ENCODE peak calls at places on chromosomes 16 and 17, in nine cellular contexts. One of them, this sample, is unnamed.

GRCh38 chr16:3857189-3858013 is 23.1 kb downstream of the CREBBP start:
- DNase-seq in esophagus squamous epithelium: no peak
- DNase-seq in stimulated activated CD8-positive, alpha-beta memory T cell treated with anti-CD3 and anti-CD28 coated beads, Interleukin-12 subunit alpha, Interleukin-12 subunit beta, amount 100 ng/mL, for 1 hour: no peak
- DNase-seq in globus pallidus: no peak
- DNase-seq in esophagus muscularis mucosa: no peak
- DNase-seq in DMS53: no peak
- DNase-seq in mammary epithelial cell: peak; percentile 71
- DNase-seq in endothelial cell: no peak
- DNase-seq in transverse colon: peak; percentile 30
- DNase-seq in this sample: no peak

GRCh38 chr16:15726715-15727114 is 76.7 kb downstream of the NDE1 start:
- DNase-seq in transverse colon: peak; percentile 79
- DNase-seq in endothelial cell: no peak
- DNase-seq in mammary epithelial cell: no peak
- DNase-seq in esophagus squamous epithelium: no peak
- DNase-seq in globus pallidus: no peak
- DNase-seq in stimulated activated CD8-positive, alpha-beta memory T cell treated with anti-CD3 and anti-CD28 coated beads, Interleukin-12 subunit alpha, Interleukin-12 subunit beta, amount 100 ng/mL, for 1 hour: no peak
- DNase-seq in DMS53: peak; percentile 67
- DNase-seq in esophagus muscularis mucosa: no peak
- DNase-seq in this sample: no peak

GRCh38 chr16:2523801-2524231 is 3.6 kb downstream of the AMDHD2 start:
- DNase-seq in esophagus squamous epithelium: no peak
- DNase-seq in stimulated activated CD8-positive, alpha-beta memory T cell treated with anti-CD3 and anti-CD28 coated beads, Interleukin-12 subunit alpha, Interleukin-12 subunit beta, amount 100 ng/mL, for 1 hour: no peak
- DNase-seq in esophagus muscularis mucosa: no peak
- DNase-seq in mammary epithelial cell: no peak
- DNase-seq in transverse colon: no peak
- DNase-seq in globus pallidus: no peak
- DNase-seq in endothelial cell: no peak
- DNase-seq in DMS53: no peak
- DNase-seq in this sample: no peak

GRCh38 chr16:75351183-75351582 is 82.1 kb downstream of the CFDP1 start:
- DNase-seq in esophagus squamous epithelium: no peak
- DNase-seq in stimulated activated CD8-positive, alpha-beta memory T cell treated with anti-CD3 and anti-CD28 coated beads, Interleukin-12 subunit alpha, Interleukin-12 subunit beta, amount 100 ng/mL, for 1 hour: no peak
- DNase-seq in globus pallidus: no peak
- DNase-seq in DMS53: no peak
- DNase-seq in transverse colon: no peak
- DNase-seq in mammary epithelial cell: peak; percentile 59
- DNase-seq in endothelial cell: no peak
- DNase-seq in esophagus muscularis mucosa: no peak
- DNase-seq in this sample: no peak

GRCh38 chr16:4859190-4859899 is 12.1 kb downstream of the UBN1 start:
- DNase-seq in esophagus muscularis mucosa: no peak
- DNase-seq in endothelial cell: no peak
- DNase-seq in mammary epithelial cell: peak; percentile 85
- DNase-seq in stimulated activated CD8-positive, alpha-beta memory T cell treated with anti-CD3 and anti-CD28 coated beads, Interleukin-12 subunit alpha, Interleukin-12 subunit beta, amount 100 ng/mL, for 1 hour: no peak
- DNase-seq in esophagus squamous epithelium: no peak
- DNase-seq in DMS53: no peak
- DNase-seq in globus pallidus: no peak
- DNase-seq in transverse colon: no peak
- DNase-seq in this sample: no peak

GRCh38 chr17:38693700-38694329 is 11.3 kb upstream of the MLLT6 start:
- DNase-seq in esophagus squamous epithelium: no peak
- DNase-seq in DMS53: no peak
- DNase-seq in transverse colon: peak; percentile 76
- DNase-seq in endothelial cell: no peak
- DNase-seq in esophagus muscularis mucosa: peak; percentile 97
- DNase-seq in mammary epithelial cell: no peak
- DNase-seq in globus pallidus: peak; percentile 35
- DNase-seq in stimulated activated CD8-positive, alpha-beta memory T cell treated with anti-CD3 and anti-CD28 coated beads, Interleukin-12 subunit alpha, Interleukin-12 subunit beta, amount 100 ng/mL, for 1 hour: no peak
- DNase-seq in this sample: no peak

GRCh38 chr17:27654654-27655524 is 23.9 kb downstream of the LGALS9 start:
- DNase-seq in globus pallidus: peak; percentile 58
- DNase-seq in DMS53: peak; percentile 98
- DNase-seq in endothelial cell: peak; percentile 87
- DNase-seq in transverse colon: peak; percentile 79
- DNase-seq in stimulated activated CD8-positive, alpha-beta memory T cell treated with anti-CD3 and anti-CD28 coated beads, Interleukin-12 subunit alpha, Interleukin-12 subunit beta, amount 100 ng/mL, for 1 hour: peak; percentile 38
- DNase-seq in esophagus squamous epithelium: no peak
- DNase-seq in mammary epithelial cell: peak; percentile 47
- DNase-seq in esophagus muscularis mucosa: no peak
- DNase-seq in this sample: peak; percentile 62

GRCh38 chr16:85650864-85651811 is 37.6 kb downstream of the GINS2 start:
- DNase-seq in stimulated activated CD8-positive, alpha-beta memory T cell treated with anti-CD3 and anti-CD28 coated beads, Interleukin-12 subunit alpha, Interleukin-12 subunit beta, amount 100 ng/mL, for 1 hour: no peak
- DNase-seq in globus pallidus: peak; percentile 65
- DNase-seq in esophagus muscularis mucosa: no peak
- DNase-seq in esophagus squamous epithelium: no peak
- DNase-seq in transverse colon: no peak
- DNase-seq in DMS53: peak; percentile 90
- DNase-seq in endothelial cell: no peak
- DNase-seq in mammary epithelial cell: no peak
- DNase-seq in this sample: no peak

GRCh38 chr16:85615014-85615851 is 2.1 kb downstream of the GSE1 start:
- DNase-seq in esophagus squamous epithelium: no peak
- DNase-seq in transverse colon: peak; percentile 92
- DNase-seq in globus pallidus: no peak
- DNase-seq in esophagus muscularis mucosa: no peak
- DNase-seq in stimulated activated CD8-positive, alpha-beta memory T cell treated with anti-CD3 and anti-CD28 coated beads, Interleukin-12 subunit alpha, Interleukin-12 subunit beta, amount 100 ng/mL, for 1 hour: peak; percentile 57
- DNase-seq in DMS53: peak; percentile 94
- DNase-seq in mammary epithelial cell: peak; percentile 52
- DNase-seq in endothelial cell: no peak
- DNase-seq in this sample: peak; percentile 18

GRCh38 chr17:49690256-49690655 is 12.4 kb upstream of the SPOP start:
- DNase-seq in globus pallidus: no peak
- DNase-seq in endothelial cell: no peak
- DNase-seq in transverse colon: no peak
- DNase-seq in esophagus squamous epithelium: no peak
- DNase-seq in mammary epithelial cell: no peak
- DNase-seq in esophagus muscularis mucosa: no peak
- DNase-seq in DMS53: no peak
- DNase-seq in stimulated activated CD8-positive, alpha-beta memory T cell treated with anti-CD3 and anti-CD28 coated beads, Interleukin-12 subunit alpha, Interleukin-12 subunit beta, amount 100 ng/mL, for 1 hour: no peak
- DNase-seq in this sample: no peak

GRCh38 chr16:67560827-67561342 is 1.4 kb upstream of the CTCF start:
- DNase-seq in esophagus muscularis mucosa: no peak
- DNase-seq in transverse colon: no peak
- DNase-seq in mammary epithelial cell: no peak
- DNase-seq in stimulated activated CD8-positive, alpha-beta memory T cell treated with anti-CD3 and anti-CD28 coated beads, Interleukin-12 subunit alpha, Interleukin-12 subunit beta, amount 100 ng/mL, for 1 hour: no peak
- DNase-seq in endothelial cell: no peak
- DNase-seq in esophagus squamous epithelium: no peak
- DNase-seq in DMS53: no peak
- DNase-seq in globus pallidus: no peak
- DNase-seq in this sample: no peak

GRCh38 chr16:87050142-87050541 is 267.1 kb downstream of the C16orf95 start:
- DNase-seq in globus pallidus: no peak
- DNase-seq in DMS53: no peak
- DNase-seq in esophagus squamous epithelium: no peak
- DNase-seq in mammary epithelial cell: no peak
- DNase-seq in transverse colon: no peak
- DNase-seq in stimulated activated CD8-positive, alpha-beta memory T cell treated with anti-CD3 and anti-CD28 coated beads, Interleukin-12 subunit alpha, Interleukin-12 subunit beta, amount 100 ng/mL, for 1 hour: no peak
- DNase-seq in endothelial cell: no peak
- DNase-seq in esophagus muscularis mucosa: no peak
- DNase-seq in this sample: no peak

GRCh38 chr16:84881702-84882521 is 62.1 kb downstream of the CRISPLD2 start:
- DNase-seq in globus pallidus: no peak
- DNase-seq in transverse colon: no peak
- DNase-seq in endothelial cell: no peak
- DNase-seq in stimulated activated CD8-positive, alpha-beta memory T cell treated with anti-CD3 and anti-CD28 coated beads, Interleukin-12 subunit alpha, Interleukin-12 subunit beta, amount 100 ng/mL, for 1 hour: no peak
- DNase-seq in esophagus muscularis mucosa: no peak
- DNase-seq in esophagus squamous epithelium: no peak
- DNase-seq in DMS53: no peak
- DNase-seq in mammary epithelial cell: peak; percentile 53
- DNase-seq in this sample: no peak

GRCh38 chr16:14502932-14503741 is 126.9 kb downstream of the PARN start:
- DNase-seq in DMS53: peak; percentile 8
- DNase-seq in esophagus muscularis mucosa: peak; percentile 55
- DNase-seq in globus pallidus: no peak
- DNase-seq in stimulated activated CD8-positive, alpha-beta memory T cell treated with anti-CD3 and anti-CD28 coated beads, Interleukin-12 subunit alpha, Interleukin-12 subunit beta, amount 100 ng/mL, for 1 hour: no peak
- DNase-seq in endothelial cell: no peak
- DNase-seq in transverse colon: no peak
- DNase-seq in esophagus squamous epithelium: no peak
- DNase-seq in mammary epithelial cell: peak; percentile 95
- DNase-seq in this sample: no peak

GRCh38 chr17:71035226-71035625 is 865.9 kb downstream of the KCNJ2 start:
- DNase-seq in esophagus muscularis mucosa: no peak
- DNase-seq in mammary epithelial cell: no peak
- DNase-seq in endothelial cell: no peak
- DNase-seq in esophagus squamous epithelium: no peak
- DNase-seq in globus pallidus: no peak
- DNase-seq in DMS53: no peak
- DNase-seq in stimulated activated CD8-positive, alpha-beta memory T cell treated with anti-CD3 and anti-CD28 coated beads, Interleukin-12 subunit alpha, Interleukin-12 subunit beta, amount 100 ng/mL, for 1 hour: no peak
- DNase-seq in transverse colon: no peak
- DNase-seq in this sample: no peak

GRCh38 chr17:82399601-82400101 is 18.5 kb upstream of the HEXD start:
- DNase-seq in mammary epithelial cell: no peak
- DNase-seq in esophagus muscularis mucosa: no peak
- DNase-seq in stimulated activated CD8-positive, alpha-beta memory T cell treated with anti-CD3 and anti-CD28 coated beads, Interleukin-12 subunit alpha, Interleukin-12 subunit beta, amount 100 ng/mL, for 1 hour: no peak
- DNase-seq in endothelial cell: no peak
- DNase-seq in esophagus squamous epithelium: no peak
- DNase-seq in DMS53: no peak
- DNase-seq in transverse colon: no peak
- DNase-seq in globus pallidus: no peak
- DNase-seq in this sample: no peak

GRCh38 chr16:81818514-81819304 is 39.6 kb downstream of the PLCG2 start:
- DNase-seq in stimulated activated CD8-positive, alpha-beta memory T cell treated with anti-CD3 and anti-CD28 coated beads, Interleukin-12 subunit alpha, Interleukin-12 subunit beta, amount 100 ng/mL, for 1 hour: no peak
- DNase-seq in transverse colon: no peak
- DNase-seq in endothelial cell: no peak
- DNase-seq in esophagus muscularis mucosa: no peak
- DNase-seq in mammary epithelial cell: no peak
- DNase-seq in globus pallidus: no peak
- DNase-seq in DMS53: peak; percentile 8
- DNase-seq in esophagus squamous epithelium: no peak
- DNase-seq in this sample: no peak

GRCh38 chr17:56125830-56126819 is 27.1 kb upstream of the ANKFN1 start:
- DNase-seq in globus pallidus: no peak
- DNase-seq in esophagus muscularis mucosa: no peak
- DNase-seq in DMS53: peak; percentile 63
- DNase-seq in mammary epithelial cell: peak; percentile 17
- DNase-seq in transverse colon: no peak
- DNase-seq in stimulated activated CD8-positive, alpha-beta memory T cell treated with anti-CD3 and anti-CD28 coated beads, Interleukin-12 subunit alpha, Interleukin-12 subunit beta, amount 100 ng/mL, for 1 hour: no peak
- DNase-seq in endothelial cell: peak; percentile 38
- DNase-seq in esophagus squamous epithelium: no peak
- DNase-seq in this sample: no peak

GRCh38 chr17:1552911-1553310 is 9.7 kb downstream of the PITPNA start:
- DNase-seq in esophagus muscularis mucosa: no peak
- DNase-seq in globus pallidus: no peak
- DNase-seq in DMS53: no peak
- DNase-seq in stimulated activated CD8-positive, alpha-beta memory T cell treated with anti-CD3 and anti-CD28 coated beads, Interleukin-12 subunit alpha, Interleukin-12 subunit beta, amount 100 ng/mL, for 1 hour: no peak
- DNase-seq in mammary epithelial cell: no peak
- DNase-seq in esophagus squamous epithelium: no peak
- DNase-seq in transverse colon: no peak
- DNase-seq in endothelial cell: no peak
- DNase-seq in this sample: no peak

GRCh38 chr16:57757326-57757786 is 21.8 kb downstream of the KATNB1 start:
- DNase-seq in endothelial cell: peak; percentile 93
- DNase-seq in stimulated activated CD8-positive, alpha-beta memory T cell treated with anti-CD3 and anti-CD28 coated beads, Interleukin-12 subunit alpha, Interleukin-12 subunit beta, amount 100 ng/mL, for 1 hour: peak; percentile 77
- DNase-seq in mammary epithelial cell: peak; percentile 62
- DNase-seq in esophagus muscularis mucosa: peak; percentile 96
- DNase-seq in globus pallidus: peak; percentile 74
- DNase-seq in transverse colon: peak; percentile 91
- DNase-seq in DMS53: peak; percentile 88
- DNase-seq in esophagus squamous epithelium: no peak
- DNase-seq in this sample: peak; percentile 94

GRCh38 chr16:65648111-65648510 is 526.2 kb upstream of the CDH11 start:
- DNase-seq in DMS53: no peak
- DNase-seq in endothelial cell: no peak
- DNase-seq in stimulated activated CD8-positive, alpha-beta memory T cell treated with anti-CD3 and anti-CD28 coated beads, Interleukin-12 subunit alpha, Interleukin-12 subunit beta, amount 100 ng/mL, for 1 hour: no peak
- DNase-seq in esophagus squamous epithelium: no peak
- DNase-seq in globus pallidus: no peak
- DNase-seq in mammary epithelial cell: no peak
- DNase-seq in esophagus muscularis mucosa: no peak
- DNase-seq in transverse colon: no peak
- DNase-seq in this sample: no peak

GRCh38 chr17:1229891-1230571 is 40.2 kb upstream of the BHLHA9 start:
- DNase-seq in globus pallidus: no peak
- DNase-seq in esophagus squamous epithelium: no peak
- DNase-seq in esophagus muscularis mucosa: no peak
- DNase-seq in transverse colon: peak; percentile 28
- DNase-seq in mammary epithelial cell: no peak
- DNase-seq in stimulated activated CD8-positive, alpha-beta memory T cell treated with anti-CD3 and anti-CD28 coated beads, Interleukin-12 subunit alpha, Interleukin-12 subunit beta, amount 100 ng/mL, for 1 hour: no peak
- DNase-seq in DMS53: no peak
- DNase-seq in endothelial cell: no peak
- DNase-seq in this sample: no peak

GRCh38 chr17:12927541-12928425 is 90.0 kb downstream of the ELAC2 start:
- DNase-seq in mammary epithelial cell: no peak
- DNase-seq in esophagus squamous epithelium: no peak
- DNase-seq in stimulated activated CD8-positive, alpha-beta memory T cell treated with anti-CD3 and anti-CD28 coated beads, Interleukin-12 subunit alpha, Interleukin-12 subunit beta, amount 100 ng/mL, for 1 hour: no peak
- DNase-seq in endothelial cell: peak; percentile 10
- DNase-seq in globus pallidus: no peak
- DNase-seq in DMS53: no peak
- DNase-seq in transverse colon: no peak
- DNase-seq in esophagus muscularis mucosa: peak; percentile 72
- DNase-seq in this sample: no peak

This sample was measured in T-helper 9 cell.